ENCODE peak calls at places on chromosomes 11 and 22, in seven cellular contexts. D is T-helper 1 cell; F is stimulated activated naive CD4-positive, alpha-beta T cell; T is lower leg skin; I is activated naive CD8-positive, alpha-beta T cell treated with anti-CD3 and anti-CD28 coated beads, Interleukin-2, amount 50 U/mL, for 24 hours; K is RKO; Y is glutamatergic neuron. H is an unnamed sample.

GRCh38 chr11:72743321-72744221 is 8.6 kb downstream of the ARAP1 start:
- DNase-seq in T (no peak), K (no peak), F (no peak), Y (peak), D (no peak), I (no peak), H (no peak)

GRCh38 chr11:131809203-131809948 is 439.0 kb downstream of the NTM start:
- DNase-seq in T (no peak), K (no peak), D (no peak), Y (no peak), I (no peak), F (no peak), H (no peak)

GRCh38 chr11:125338886-125339811 is 156.9 kb downstream of the FEZ1 start:
- DNase-seq in D (no peak), K (no peak), Y (no peak), I (no peak), F (no peak), T (no peak), H (no peak)

GRCh38 chr22:49576241-49577141 is 251.2 kb downstream of the BRD1 start:
- DNase-seq in I (no peak), D (no peak), T (no peak), F (no peak), Y (no peak), K (no peak), H (peak)

GRCh38 chr22:17266261-17266971 is 47.2 kb upstream of the ADA2 start:
- DNase-seq in Y (peak), T (no peak), I (no peak), F (no peak), D (no peak), K (no peak), H (peak)

GRCh38 chr22:38347944-38348750 is 30.9 kb upstream of the CSNK1E start:
- DNase-seq in K (peak), D (no peak), Y (no peak), T (peak), F (no peak), I (no peak), H (no peak)

GRCh38 chr22:25706197-25706596 is 35.8 kb upstream of the MYO18B start:
- DNase-seq in K (no peak), F (no peak), D (no peak), T (no peak), Y (no peak), I (no peak), H (no peak)

GRCh38 chr22:23262474-23263332 is 82.4 kb downstream of the BCR start:
- DNase-seq in T (no peak), Y (no peak), F (no peak), I (no peak), K (no peak), D (no peak), H (no peak)

GRCh38 chr11:74721479-74721835 is 9.8 kb downstream of the CHRDL2 start:
- DNase-seq in T (no peak), D (no peak), I (no peak), F (no peak), K (no peak), Y (no peak), H (no peak)

GRCh38 chr22:46107753-46108563 is 42.4 kb upstream of the PPARA start:
- DNase-seq in I (no peak), D (no peak), Y (no peak), K (no peak), F (no peak), T (no peak), H (no peak)

GRCh38 chr11:34044664-34045485 is 6.7 kb upstream of the CAPRIN1 start:
- DNase-seq in I (peak), T (peak), D (peak), Y (peak), F (no peak), K (peak), H (peak)

GRCh38 chr11:95455228-95455627 is 224.2 kb upstream of the SESN3 start:
- DNase-seq in F (no peak), T (no peak), D (no peak), Y (no peak), K (no peak), I (no peak), H (no peak)

GRCh38 chr11:76206327-76207081 is at the start of gene WNT11:
- DNase-seq in F (no peak), Y (peak), I (peak), T (peak), K (peak), D (peak), H (peak)